ENCODE peak calls at places on chromosome 20, in four cellular contexts. One of them, this sample, is unnamed.

GRCh38 chr20:57938158-57939108 is 228.6 kb upstream of the PMEPA1 start:
- DNase-seq in mammary epithelial cell: no peak
- DNase-seq in DND-41: no peak
- DNase-seq in GM23248: peak
- DNase-seq in this sample: no peak

GRCh38 chr20:44083220-44083933 is 103.6 kb downstream of the JPH2 start:
- DNase-seq in GM23248: peak
- DNase-seq in DND-41: no peak
- DNase-seq in mammary epithelial cell: peak
- DNase-seq in this sample: no peak

GRCh38 chr20:50163570-50164317 is 10.2 kb upstream of the PEDS1 start:
- DNase-seq in GM23248: peak
- DNase-seq in DND-41: no peak
- DNase-seq in mammary epithelial cell: peak
- DNase-seq in this sample: no peak

GRCh38 chr20:60680554-60680953 is 571.5 kb upstream of the CDH4 start:
- DNase-seq in DND-41: no peak
- DNase-seq in mammary epithelial cell: no peak
- DNase-seq in GM23248: no peak
- DNase-seq in this sample: no peak

GRCh38 chr20:50837532-50838321 is 42.9 kb downstream of the BCAS4 start:
- DNase-seq in GM23248: peak
- DNase-seq in DND-41: no peak
- DNase-seq in mammary epithelial cell: peak
- DNase-seq in this sample: peak

GRCh38 chr20:61049684-61050083 is 202.4 kb upstream of the CDH4 start:
- DNase-seq in GM23248: no peak
- DNase-seq in DND-41: no peak
- DNase-seq in mammary epithelial cell: no peak
- DNase-seq in this sample: no peak

GRCh38 chr20:51569815-51570741 is 27.6 kb upstream of the NFATC2 start:
- DNase-seq in GM23248: peak
- DNase-seq in mammary epithelial cell: no peak
- DNase-seq in DND-41: no peak
- DNase-seq in this sample: no peak

GRCh38 chr20:39784693-39785092 is 822.5 kb downstream of the DHX35 start:
- DNase-seq in GM23248: no peak
- DNase-seq in mammary epithelial cell: no peak
- DNase-seq in DND-41: no peak
- DNase-seq in this sample: no peak

GRCh38 chr20:36883972-36884535 is 8.1 kb downstream of the TLDC2 start:
- DNase-seq in DND-41: no peak
- DNase-seq in GM23248: no peak
- DNase-seq in mammary epithelial cell: no peak
- DNase-seq in this sample: no peak

GRCh38 chr20:43982886-43983285 is 68.2 kb downstream of the TOX2 start:
- DNase-seq in DND-41: no peak
- DNase-seq in mammary epithelial cell: no peak
- DNase-seq in GM23248: no peak
- DNase-seq in this sample: no peak

GRCh38 chr20:22616551-22616950 is 32.2 kb upstream of the FOXA2 start:
- DNase-seq in GM23248: no peak
- DNase-seq in mammary epithelial cell: no peak
- DNase-seq in DND-41: no peak
- DNase-seq in this sample: no peak

GRCh38 chr20:37265152-37265551 is 3.5 kb upstream of the GHRH start:
- DNase-seq in GM23248: no peak
- DNase-seq in DND-41: no peak
- DNase-seq in mammary epithelial cell: no peak
- DNase-seq in this sample: no peak

GRCh38 chr20:31669876-31670275 is 32.2 kb downstream of the COX4I2 start:
- DNase-seq in mammary epithelial cell: no peak
- DNase-seq in DND-41: no peak
- DNase-seq in GM23248: no peak
- DNase-seq in this sample: no peak

GRCh38 chr20:45792513-45793118 is 862 bp downstream of the DNTTIP1 start:
- DNase-seq in mammary epithelial cell: no peak
- DNase-seq in GM23248: no peak
- DNase-seq in DND-41: no peak
- DNase-seq in this sample: no peak

GRCh38 chr20:18734525-18735189 is 78.9 kb upstream of the SCP2D1 start:
- DNase-seq in mammary epithelial cell: no peak
- DNase-seq in DND-41: no peak
- DNase-seq in GM23248: no peak
- DNase-seq in this sample: no peak

GRCh38 chr20:44768854-44769480 is 23.3 kb downstream of the KCNK15 start:
- DNase-seq in GM23248: no peak
- DNase-seq in mammary epithelial cell: no peak
- DNase-seq in DND-41: no peak
- DNase-seq in this sample: no peak

GRCh38 chr20:20369353-20370086 is 1.6 kb downstream of the INSM1 start:
- DNase-seq in mammary epithelial cell: peak
- DNase-seq in DND-41: no peak
- DNase-seq in GM23248: no peak
- DNase-seq in this sample: no peak

GRCh38 chr20:7151666-7152065 is 384.2 kb downstream of the BMP2 start:
- DNase-seq in DND-41: no peak
- DNase-seq in GM23248: peak
- DNase-seq in mammary epithelial cell: peak
- DNase-seq in this sample: no peak

GRCh38 chr20:43046946-43047345 is 142.8 kb downstream of the PTPRT start:
- DNase-seq in DND-41: no peak
- DNase-seq in GM23248: no peak
- DNase-seq in mammary epithelial cell: no peak
- DNase-seq in this sample: no peak

GRCh38 chr20:60250251-60250650 is 292.0 kb downstream of the CDH26 start:
- DNase-seq in DND-41: no peak
- DNase-seq in mammary epithelial cell: no peak
- DNase-seq in GM23248: peak
- DNase-seq in this sample: no peak

GRCh38 chr20:3777381-3777725 is 3.9 kb downstream of the SPEF1 start:
- DNase-seq in DND-41: no peak
- DNase-seq in GM23248: no peak
- DNase-seq in mammary epithelial cell: no peak
- DNase-seq in this sample: no peak
- H3K9ac ChIP-seq in DND-41: no peak
- H3K9ac ChIP-seq in GM23248: peak
- H3K9ac ChIP-seq in mammary epithelial cell: no peak
- H3K9ac ChIP-seq in this sample: no peak

GRCh38 chr20:64166712-64167615 is 2.7 kb downstream of the MYT1 start:
- DNase-seq in GM23248: peak
- DNase-seq in mammary epithelial cell: no peak
- DNase-seq in DND-41: no peak
- DNase-seq in this sample: no peak

GRCh38 chr20:64169089-64169560 is 4.9 kb downstream of the MYT1 start:
- DNase-seq in GM23248: no peak
- DNase-seq in mammary epithelial cell: no peak
- DNase-seq in DND-41: no peak
- DNase-seq in this sample: no peak

GRCh38 chr20:64168381-64169088 is 4.3 kb downstream of the MYT1 start:
- DNase-seq in GM23248: no peak
- DNase-seq in mammary epithelial cell: no peak
- DNase-seq in DND-41: no peak
- DNase-seq in this sample: no peak

GRCh38 chr20:64165866-64166600 is 1.8 kb downstream of the MYT1 start:
- DNase-seq in GM23248: no peak
- DNase-seq in DND-41: no peak
- DNase-seq in mammary epithelial cell: no peak
- DNase-seq in this sample: no peak

GRCh38 chr20:64167676-64168075 is 3.4 kb downstream of the MYT1 start:
- DNase-seq in mammary epithelial cell: no peak
- DNase-seq in DND-41: no peak
- DNase-seq in GM23248: peak
- DNase-seq in this sample: no peak
- H3K27ac ChIP-seq in mammary epithelial cell: no peak
- H3K27ac ChIP-seq in DND-41: no peak
- H3K27ac ChIP-seq in GM23248: no peak
- H3K27ac ChIP-seq in this sample: no peak

GRCh38 chr20:34701405-34702085 is 2.6 kb upstream of the TP53INP2 start:
- DNase-seq in mammary epithelial cell: no peak
- DNase-seq in DND-41: no peak
- DNase-seq in GM23248: no peak
- DNase-seq in this sample: no peak

GRCh38 chr20:34704177-34705007 is at the start of gene TP53INP2:
- DNase-seq in DND-41: peak
- DNase-seq in mammary epithelial cell: peak
- DNase-seq in GM23248: peak
- DNase-seq in this sample: no peak

GRCh38 chr20:34703573-34704176 is 469 bp upstream of the TP53INP2 start:
- DNase-seq in DND-41: no peak
- DNase-seq in mammary epithelial cell: peak
- DNase-seq in GM23248: peak
- DNase-seq in this sample: no peak

GRCh38 chr20:34705008-34705382 is 851 bp downstream of the TP53INP2 start:
- DNase-seq in mammary epithelial cell: no peak
- DNase-seq in GM23248: no peak
- DNase-seq in DND-41: no peak
- DNase-seq in this sample: no peak

GRCh38 chr20:34703061-34703572 is 1.0 kb upstream of the TP53INP2 start:
- DNase-seq in GM23248: no peak
- DNase-seq in DND-41: no peak
- DNase-seq in mammary epithelial cell: no peak
- DNase-seq in this sample: no peak
- H3K9ac ChIP-seq in GM23248: peak
- H3K9ac ChIP-seq in DND-41: peak
- H3K9ac ChIP-seq in mammary epithelial cell: peak
- H3K9ac ChIP-seq in this sample: peak

GRCh38 chr20:10902836-10903410 is 229.1 kb upstream of the JAG1 start:
- DNase-seq in GM23248: peak
- DNase-seq in DND-41: no peak
- DNase-seq in mammary epithelial cell: no peak
- DNase-seq in this sample: no peak

GRCh38 chr20:10897341-10897740 is 223.5 kb upstream of the JAG1 start:
- DNase-seq in DND-41: no peak
- DNase-seq in mammary epithelial cell: peak
- DNase-seq in GM23248: no peak
- DNase-seq in this sample: no peak

GRCh38 chr20:10893331-10893730 is 219.5 kb upstream of the JAG1 start:
- DNase-seq in DND-41: no peak
- DNase-seq in mammary epithelial cell: no peak
- DNase-seq in GM23248: no peak
- DNase-seq in this sample: no peak

GRCh38 chr20:10902174-10902573 is 228.4 kb upstream of the JAG1 start:
- DNase-seq in DND-41: no peak
- DNase-seq in GM23248: no peak
- DNase-seq in mammary epithelial cell: no peak
- DNase-seq in this sample: no peak

GRCh38 chr20:10898555-10898954 is 224.8 kb upstream of the JAG1 start:
- DNase-seq in GM23248: no peak
- DNase-seq in mammary epithelial cell: peak
- DNase-seq in DND-41: no peak
- DNase-seq in this sample: no peak
- H3K27ac ChIP-seq in GM23248: no peak
- H3K27ac ChIP-seq in mammary epithelial cell: no peak
- H3K27ac ChIP-seq in DND-41: no peak
- H3K27ac ChIP-seq in this sample: no peak

GRCh38 chr20:62219992-62220665 is at the start of gene HRH3:
- DNase-seq in GM23248: peak
- DNase-seq in DND-41: peak
- DNase-seq in mammary epithelial cell: no peak
- DNase-seq in this sample: no peak
- H3K9ac ChIP-seq in GM23248: no peak
- H3K9ac ChIP-seq in DND-41: no peak
- H3K9ac ChIP-seq in mammary epithelial cell: no peak
- H3K9ac ChIP-seq in this sample: no peak